ENCODE peak calls at places on chromosome 7, in nine cellular contexts. F is EL, O is RCC 7860, V is germinal center, K is NCI-H1436, L is retinal pigment epithelial cell, X is fibroblast of mammary gland, B is aorta, C is A673. R is an unnamed sample.

GRCh38 chr7:24748521-24748920 is 8.7 kb downstream of the GSDME start:
- DNase-seq in C (no peak), X (no peak), F (no peak), L (no peak), O (no peak), K (no peak), V (no peak), B (no peak), R (no peak)

GRCh38 chr7:123131140-123131539 is 68.6 kb downstream of the SLC13A1 start:
- DNase-seq in O (no peak), C (no peak), X (no peak), V (no peak), B (no peak), L (no peak), F (no peak), K (no peak), R (no peak)

GRCh38 chr7:20280475-20281351 is 50.0 kb upstream of the ITGB8 start:
- DNase-seq in F (peak), C (peak), L (no peak), X (peak), B (no peak), K (no peak), O (no peak), V (no peak), R (no peak)

GRCh38 chr7:44955733-44956132 is 23.1 kb downstream of the MYO1G start:
- DNase-seq in F (no peak), C (no peak), X (no peak), L (no peak), K (no peak), B (no peak), V (no peak), O (no peak), R (no peak)

GRCh38 chr7:36526720-36527548 is 137.3 kb downstream of the ANLN start:
- DNase-seq in B (no peak), O (peak), L (peak), F (peak), V (no peak), K (no peak), C (peak), X (peak), R (no peak)

GRCh38 chr7:25857376-25858067 is 294.5 kb upstream of the NFE2L3 start:
- DNase-seq in X (peak), B (no peak), C (peak), O (no peak), L (no peak), V (no peak), K (peak), F (no peak), R (no peak)

GRCh38 chr7:139509535-139509934 is 13.9 kb upstream of the CLEC2L start:
- DNase-seq in K (no peak), C (no peak), B (no peak), V (no peak), O (no peak), X (no peak), F (no peak), L (no peak), R (no peak)

GRCh38 chr7:32501522-32501921 is 6.2 kb downstream of the AVL9 start:
- DNase-seq in V (no peak), C (peak), B (no peak), X (peak), O (peak), K (no peak), F (peak), L (no peak), R (no peak)

GRCh38 chr7:154592392-154592791 is 410.5 kb downstream of the PAXIP1 start:
- DNase-seq in K (no peak), B (no peak), V (no peak), F (no peak), O (no peak), L (no peak), X (no peak), C (no peak), R (no peak)

GRCh38 chr7:158829021-158829341 is 328 bp downstream of the ESYT2 start:
- DNase-seq in C (peak), V (peak), F (peak), K (peak), B (peak), X (peak), L (peak), O (peak), R (peak)

GRCh38 chr7:6423942-6424701 is 23.6 kb downstream of the DAGLB start:
- DNase-seq in L (no peak), O (no peak), B (peak), X (peak), F (no peak), K (no peak), C (no peak), V (no peak), R (no peak)

GRCh38 chr7:18036783-18037182 is 9.1 kb upstream of the PRPS1L1 start:
- DNase-seq in L (no peak), X (no peak), K (no peak), O (no peak), F (no peak), V (no peak), B (no peak), C (no peak), R (no peak)

GRCh38 chr7:85669139-85669692 is 482.4 kb upstream of the SEMA3D start:
- DNase-seq in F (peak), C (no peak), X (no peak), V (no peak), K (no peak), B (no peak), O (no peak), L (no peak), R (no peak)

GRCh38 chr7:75716992-75717626 is 21.6 kb downstream of the HIP1 start:
- DNase-seq in L (no peak), C (no peak), F (peak), V (no peak), B (peak), O (peak), X (peak), K (no peak), R (no peak)

GRCh38 chr7:71408276-71408675 is 276.3 kb downstream of the GALNT17 start:
- DNase-seq in X (no peak), F (no peak), B (no peak), O (no peak), K (no peak), C (no peak), L (no peak), V (no peak), R (no peak)

GRCh38 chr7:734214-734613 is 7.1 kb upstream of the PRKAR1B start:
- DNase-seq in L (no peak), O (no peak), C (no peak), B (no peak), V (no peak), X (no peak), K (no peak), F (no peak), R (no peak)

GRCh38 chr7:101772508-101773306 is 44.7 kb upstream of the CUX1 start:
- DNase-seq in V (no peak), O (no peak), C (peak), K (no peak), B (no peak), L (no peak), X (peak), F (no peak), R (no peak)

GRCh38 chr7:374706-375490 is 84.9 kb downstream of the FOXL3 start:
- DNase-seq in C (no peak), L (no peak), F (no peak), X (no peak), B (peak), V (no peak), O (no peak), K (no peak), R (no peak)

GRCh38 chr7:18040196-18040595 is 12.6 kb upstream of the PRPS1L1 start:
- DNase-seq in F (peak), B (no peak), K (no peak), V (no peak), L (peak), C (no peak), X (peak), O (peak), R (no peak)

GRCh38 chr7:6323936-6324701 is 51.7 kb upstream of the CYTH3 start:
- DNase-seq in F (no peak), C (no peak), B (no peak), L (no peak), X (no peak), V (no peak), O (no peak), K (no peak), R (no peak)

GRCh38 chr7:144738708-144739314 is 97.0 kb downstream of the TPK1 start:
- DNase-seq in F (peak), B (no peak), V (peak), X (peak), L (no peak), O (peak), C (peak), K (peak), R (no peak)

GRCh38 chr7:34622182-34622581 is 35.8 kb upstream of the NPSR1 start:
- DNase-seq in V (no peak), X (no peak), L (no peak), C (no peak), K (no peak), O (no peak), B (no peak), F (no peak), R (no peak)

GRCh38 chr7:26843696-26844095 is 20.7 kb downstream of the SKAP2 start:
- DNase-seq in B (no peak), X (peak), F (no peak), C (no peak), O (no peak), L (no peak), K (no peak), V (no peak), R (no peak)

GRCh38 chr7:44534087-44534486 is 7.0 kb downstream of the NPC1L1 start:
- DNase-seq in F (no peak), L (no peak), V (no peak), C (no peak), O (no peak), B (no peak), X (peak), K (no peak), R (no peak)

GRCh38 chr7:29086545-29086944 is 59.8 kb downstream of the CPVL start:
- DNase-seq in V (no peak), O (no peak), K (no peak), F (no peak), B (no peak), X (no peak), L (no peak), C (no peak), R (no peak)

GRCh38 chr7:6403907-6404306 is 43.8 kb downstream of the DAGLB start:
- DNase-seq in B (no peak), F (no peak), K (no peak), X (no peak), L (no peak), C (no peak), O (no peak), V (no peak), R (no peak)

GRCh38 chr7:55310626-55311025 is 54.5 kb upstream of the LANCL2 start:
- DNase-seq in X (no peak), F (no peak), L (no peak), C (no peak), K (no peak), B (no peak), V (no peak), O (no peak), R (no peak)

GRCh38 chr7:134890246-134891240 is 95.8 kb upstream of the AGBL3 start:
- DNase-seq in C (no peak), V (no peak), B (peak), X (peak), K (no peak), F (peak), O (peak), L (peak), R (no peak)

GRCh38 chr7:105734233-105734632 is 142.2 kb downstream of the ATXN7L1 start:
- DNase-seq in F (no peak), C (no peak), K (no peak), V (no peak), B (no peak), O (no peak), X (no peak), L (no peak), R (no peak)

GRCh38 chr7:21967500-21968099 is 21.9 kb upstream of the CDCA7L start:
- DNase-seq in X (no peak), K (peak), O (no peak), B (no peak), F (no peak), L (no peak), C (peak), V (no peak), R (no peak)

GRCh38 chr7:71015260-71015900 is 116.6 kb upstream of the GALNT17 start:
- DNase-seq in B (peak), K (no peak), O (no peak), X (no peak), C (no peak), L (no peak), F (no peak), V (no peak), R (no peak)

GRCh38 chr7:17549406-17549805 is 251.0 kb downstream of the AHR start:
- DNase-seq in F (no peak), C (no peak), V (no peak), L (no peak), O (no peak), B (no peak), K (no peak), X (no peak), R (no peak)

GRCh38 chr7:156652886-156653568 is 12.5 kb downstream of the RNF32 start:
- DNase-seq in F (peak), L (no peak), V (no peak), X (peak), C (no peak), O (no peak), K (no peak), B (no peak), R (no peak)

GRCh38 chr7:138075350-138075749 is 909 bp upstream of the AKR1D1 start:
- DNase-seq in K (no peak), B (no peak), O (no peak), L (no peak), V (no peak), C (no peak), X (no peak), F (no peak), R (no peak)

GRCh38 chr7:31108097-31108657 is 56.1 kb downstream of the ADCYAP1R1 start:
- DNase-seq in F (no peak), L (no peak), B (no peak), C (no peak), O (no peak), K (no peak), X (no peak), V (no peak), R (peak)

GRCh38 chr7:108142675-108143259 is 12.6 kb upstream of the LAMB4 start:
- DNase-seq in B (no peak), L (no peak), K (no peak), X (no peak), C (no peak), F (no peak), O (no peak), V (no peak), R (no peak)

GRCh38 chr7:73742338-73742752 is 3.7 kb upstream of the ABHD11 start:
- DNase-seq in L (no peak), F (no peak), V (no peak), K (no peak), X (no peak), B (no peak), O (no peak), C (no peak), R (no peak)